ENCODE peak calls at places on chromosomes 11 and 22, in seven cellular contexts. I is stimulated activated naive B cell treated with anti-CD40 and anti-IgM and Interleukin-4, amounts not matched to agents 10 μg/mL and 1 μg/mL and 100 μg/mL, for 72 hours; B is activated CD8-positive, alpha-beta memory T cell treated with anti-CD3 and anti-CD28 coated beads, Interleukin-2, amount 50 U/mL, for 48 hours; Q is astrocyte of the cerebellum; V is H7; X is choroid plexus epithelial cell; U is fibroblast of the aortic adventitia. D is an unnamed sample.

GRCh38 chr22:37383342-37383741 is 43.9 kb downstream of the ELFN2 start:
- DNase-seq in I (no peak), B (no peak), Q (no peak), V (no peak), X (no peak), U (no peak), D (peak; percentile 60)

GRCh38 chr11:23233075-23233474 is 372.8 kb upstream of the CCDC179 start:
- DNase-seq in I (no peak), B (no peak), Q (peak; percentile 38), V (no peak), X (peak; percentile 74), U (peak; percentile 85), D (no peak)

GRCh38 chr11:11391796-11392195 is 38.7 kb upstream of the CSNK2A3 start:
- DNase-seq in I (no peak), B (no peak), Q (peak; percentile 86), V (no peak), X (peak; percentile 59), U (peak; percentile 85), D (no peak)

GRCh38 chr11:55852141-55852540 is 13.6 kb downstream of the OR5D16 start:
- DNase-seq in I (no peak), B (no peak), Q (no peak), V (no peak), X (no peak), U (no peak), D (no peak)

GRCh38 chr11:43989162-43989961 is 46.9 kb downstream of the C11orf96 start:
- DNase-seq in I (no peak), B (no peak), Q (no peak), V (peak; percentile 61), X (no peak), U (peak; percentile 12), D (no peak)

GRCh38 chr22:39650996-39651782 is 80.6 kb downstream of the CACNA1I start:
- DNase-seq in I (no peak), B (no peak), Q (no peak), V (peak; percentile 76), X (peak; percentile 18), U (no peak), D (no peak)

GRCh38 chr11:73866586-73866996 is 10.1 kb downstream of the COA4 start:
- DNase-seq in I (no peak), B (no peak), Q (no peak), V (no peak), X (peak; percentile 91), U (peak; percentile 95), D (no peak)

GRCh38 chr11:117183724-117184349 is 5.3 kb downstream of the SIDT2 start:
- DNase-seq in I (no peak), B (peak; percentile 43), Q (no peak), V (no peak), X (no peak), U (no peak), D (no peak)

GRCh38 chr22:40487663-40488249 is 117.4 kb downstream of the SGSM3 start:
- DNase-seq in I (no peak), B (no peak), Q (no peak), V (peak; percentile 54), X (peak; percentile 62), U (peak; percentile 53), D (peak; percentile 59)

GRCh38 chr22:46072030-46072881 is 78.1 kb upstream of the PPARA start:
- DNase-seq in I (peak; percentile 39), B (peak; percentile 82), Q (no peak), V (peak; percentile 86), X (peak; percentile 65), U (peak; percentile 57), D (peak; percentile 20)

D was measured in germinal center.